ENCODE peak calls at places on chromosome 12, in nine cellular contexts. U is stimulated activated CD4-positive, alpha-beta T cell treated with anti-CD3 and anti-CD28 coated beads, Interleukin-1b, Interleukin-23, amount 100 ng/mL, for 48 hours; M is H4; A is Daoy; E is NCI-H1105 treated with DMSO at 0.1 percent for 48 hours; P is astrocyte; Z is mucosa of descending colon; B is activated CD4-positive, alpha-beta T cell treated with anti-CD3 and anti-CD28 coated beads for 24 hours; K is gastrocnemius medialis. S is an unnamed sample.

GRCh38 chr12:14769837-14770494 is 33.3 kb downstream of the WBP11 start:
- DNase-seq in U (peak; percentile 92), M (peak; percentile 84), A (peak; percentile 82), E (peak; percentile 92), P (peak; percentile 60), Z (peak; percentile 90), B (peak; percentile 85), K (peak; percentile 80), S (peak; percentile 92)

GRCh38 chr12:116528067-116528466 is 31.1 kb upstream of the MAP1LC3B2 start:
- DNase-seq in U (no peak), M (peak; percentile 66), A (peak; percentile 75), E (no peak), P (peak; percentile 82), Z (no peak), B (no peak), K (no peak), S (no peak)

GRCh38 chr12:75364918-75365317 is 26.0 kb upstream of the GLIPR1L2 start:
- DNase-seq in U (no peak), M (no peak), A (no peak), E (no peak), P (no peak), Z (no peak), B (no peak), K (peak; percentile 32), S (no peak)

GRCh38 chr12:49969027-49969426 is 3.7 kb upstream of the AQP6 start:
- DNase-seq in U (no peak), M (no peak), A (no peak), E (no peak), P (no peak), Z (no peak), B (no peak), K (no peak), S (no peak)

GRCh38 chr12:91985002-91985767 is 160.5 kb downstream of the BTG1 start:
- DNase-seq in U (no peak), M (peak; percentile 78), A (peak; percentile 38), E (no peak), P (peak; percentile 72), Z (no peak), B (no peak), K (no peak), S (no peak)

GRCh38 chr12:38823743-38824142 is 81.6 kb downstream of the CPNE8 start:
- DNase-seq in U (no peak), M (no peak), A (peak; percentile 28), E (no peak), P (peak; percentile 12), Z (no peak), B (no peak), K (no peak), S (no peak)

GRCh38 chr12:39605501-39605900 is 14.1 kb downstream of the ABCD2 start:
- DNase-seq in U (no peak), M (no peak), A (peak; percentile 57), E (no peak), P (peak; percentile 70), Z (no peak), B (no peak), K (no peak), S (no peak)

GRCh38 chr12:15323530-15323929 is 1.2 kb downstream of the PTPRO start:
- DNase-seq in U (no peak), M (no peak), A (no peak), E (peak; percentile 21), P (no peak), Z (no peak), B (no peak), K (no peak), S (no peak)

GRCh38 chr12:109581856-109582255 is 8.3 kb downstream of the MVK start:
- DNase-seq in U (no peak), M (no peak), A (no peak), E (no peak), P (peak; percentile 59), Z (no peak), B (no peak), K (no peak), S (no peak)